ENCODE peak calls at places on chromosome 11, in nine cellular contexts. Z, D, G, N, U, E, L, A and P are unnamed samples. For H3K36me3, the result is how much of the 10 kb centered on the place peaks cover.

GRCh38 chr11:2102132-2102882 is 36.9 kb downstream of the IGF2 start:
- DNase-seq in Z (no peak), D (no peak), G (no peak), N (peak), U (no peak), E (no peak), L (no peak), A (no peak), P (no peak)

GRCh38 chr11:36149538-36150242 is 139.5 kb downstream of the COMMD9 start:
- DNase-seq in Z (no peak), D (peak), G (no peak), N (peak), U (peak), E (no peak), L (peak), A (no peak), P (peak)

GRCh38 chr11:128468106-128468505 is 119.3 kb downstream of the ETS1 start:
- DNase-seq in Z (no peak), D (no peak), G (no peak), N (no peak), U (no peak), E (no peak), L (no peak), A (no peak), P (no peak)

GRCh38 chr11:78189851-78190250 is 1.1 kb downstream of the USP35 start:
- DNase-seq in Z (no peak), D (no peak), G (no peak), N (peak), U (no peak), E (no peak), L (peak), A (no peak), P (no peak)

GRCh38 chr11:5280582-5281102 is 10.9 kb upstream of the HBE1 start:
- DNase-seq in Z (no peak), D (no peak), G (no peak), N (no peak), U (no peak), E (peak), L (peak), A (no peak), P (peak)

GRCh38 chr11:77223797-77224196 is 77.7 kb downstream of the GDPD4 start:
- DNase-seq in Z (no peak), D (no peak), G (no peak), N (no peak), U (no peak), E (no peak), L (no peak), A (no peak), P (no peak)

GRCh38 chr11:2579315-2580060 is 120.3 kb downstream of the KCNQ1OT1 start:
- DNase-seq in Z (peak), D (peak), G (no peak), N (peak), U (peak), E (peak), L (peak), A (no peak), P (no peak)

GRCh38 chr11:64331569-64332371 is 8.2 kb upstream of the CCDC88B start:
- DNase-seq in Z (no peak), D (peak), G (peak), N (peak), U (peak), E (peak), L (no peak), A (peak), P (peak)

GRCh38 chr11:3796796-3797328 is 492 bp downstream of the NUP98 start:
- DNase-seq in Z (no peak), D (no peak), G (no peak), N (no peak), U (no peak), E (no peak), L (no peak), A (no peak), P (peak)

GRCh38 chr11:83054904-83055380 is 16.8 kb downstream of the RAB30 start:
- DNase-seq in Z (no peak), D (no peak), G (no peak), N (no peak), U (no peak), E (no peak), L (no peak), A (no peak), P (no peak)

GRCh38 chr11:103798029-103798428 is 238.4 kb upstream of the DDI1 start:
- DNase-seq in Z (no peak), D (no peak), G (no peak), N (no peak), U (no peak), E (no peak), L (no peak), A (no peak), P (no peak)

GRCh38 chr11:111185259-111185658 is 60.3 kb upstream of the POU2AF2 start:
- DNase-seq in Z (no peak), D (no peak), G (no peak), N (no peak), U (no peak), E (no peak), L (no peak), A (no peak), P (no peak)

GRCh38 chr11:19628018-19628417 is 84.6 kb upstream of the NAV2 start:
- DNase-seq in Z (peak), D (peak), G (no peak), N (peak), U (no peak), E (no peak), L (peak), A (no peak), P (peak)

GRCh38 chr11:76380161-76380976 is 563 bp downstream of the THAP12 start:
- DNase-seq in Z (no peak), D (peak), G (peak), N (peak), U (no peak), E (peak), L (peak), A (peak), P (no peak)

GRCh38 chr11:123590296-123590912 is 64.0 kb downstream of the SCN3B start:
- DNase-seq in Z (no peak), D (peak), G (no peak), N (no peak), U (peak), E (no peak), L (no peak), A (no peak), P (no peak)

GRCh38 chr11:7548659-7549283 is 35.0 kb downstream of the PPFIBP2 start:
- DNase-seq in Z (no peak), D (no peak), G (no peak), N (no peak), U (no peak), E (peak), L (no peak), A (no peak), P (no peak)

GRCh38 chr11:14320020-14320419 is 39.0 kb downstream of the RRAS2 start:
- DNase-seq in Z (no peak), D (no peak), G (peak), N (no peak), U (no peak), E (peak), L (no peak), A (peak), P (no peak)

GRCh38 chr11:58580311-58580710 is 1.4 kb downstream of the ZFP91 start:
- DNase-seq in Z (no peak), D (no peak), G (no peak), N (no peak), U (no peak), E (no peak), L (no peak), A (no peak), P (no peak)

GRCh38 chr11:62671604-62672528 is at the start of the genes LBHD1 and UQCC3:
- DNase-seq in Z (peak), D (peak), G (peak), N (peak), U (peak), E (peak), L (peak), A (peak), P (peak)

GRCh38 chr11:128862913-128863660 is 4.0 kb downstream of the KCNJ1 start:
- DNase-seq in Z (no peak), D (no peak), G (no peak), N (no peak), U (no peak), E (no peak), L (no peak), A (no peak), P (no peak)

GRCh38 chr11:63641727-63642126 is 27.5 kb upstream of the PLAAT3 start:
- DNase-seq in Z (no peak), D (no peak), G (no peak), N (no peak), U (no peak), E (no peak), L (no peak), A (no peak), P (no peak)

GRCh38 chr11:69775163-69775755 is at the start of gene FGF4:
- DNase-seq in Z (no peak), D (no peak), G (no peak), N (no peak), U (no peak), E (no peak), L (no peak), A (no peak), P (no peak)

GRCh38 chr11:105168457-105168856 is 28.9 kb upstream of the CARD18 start:
- DNase-seq in Z (no peak), D (no peak), G (no peak), N (no peak), U (no peak), E (no peak), L (no peak), A (no peak), P (no peak)

GRCh38 chr11:83816572-83817187 is 530.5 kb upstream of the CCDC90B start:
- DNase-seq in Z (no peak), D (no peak), G (no peak), N (no peak), U (no peak), E (no peak), L (no peak), A (no peak), P (no peak)

GRCh38 chr11:80719292-80719646 is 1278.4 kb upstream of the TENM4 start:
- DNase-seq in Z (no peak), D (no peak), G (no peak), N (no peak), U (no peak), E (no peak), L (no peak), A (no peak), P (no peak)

GRCh38 chr11:41660585-41660984 is 201.1 kb upstream of the LRRC4C start:
- DNase-seq in Z (no peak), D (no peak), G (no peak), N (no peak), U (no peak), E (no peak), L (no peak), A (no peak), P (no peak)

GRCh38 chr11:73792584-73792983 is 4.9 kb downstream of the MRPL48 start:
- DNase-seq in Z (no peak), D (no peak), G (no peak), N (no peak), U (no peak), E (no peak), L (no peak), A (no peak), P (no peak)

GRCh38 chr11:65452806-65453490 is 30.4 kb downstream of the NEAT1 start:
- DNase-seq in Z (peak), D (peak), G (no peak), N (no peak), U (no peak), E (no peak), L (peak), A (no peak), P (no peak)

GRCh38 chr11:126442523-126442922 is 87.0 kb downstream of the ST3GAL4 start:
- DNase-seq in Z (no peak), D (no peak), G (no peak), N (no peak), U (no peak), E (no peak), L (no peak), A (no peak), P (no peak)

GRCh38 chr11:126440276-126440675 is 84.8 kb downstream of the ST3GAL4 start:
- DNase-seq in Z (no peak), D (no peak), G (no peak), N (no peak), U (no peak), E (no peak), L (no peak), A (no peak), P (no peak)

GRCh38 chr11:126438691-126439090 is 83.2 kb downstream of the ST3GAL4 start:
- DNase-seq in Z (no peak), D (no peak), G (no peak), N (no peak), U (no peak), E (no peak), L (no peak), A (no peak), P (no peak)

GRCh38 chr11:126443120-126443519 is 87.6 kb downstream of the ST3GAL4 start:
- DNase-seq in Z (no peak), D (no peak), G (no peak), N (no peak), U (no peak), E (no peak), L (no peak), A (no peak), P (no peak)

DNA sequence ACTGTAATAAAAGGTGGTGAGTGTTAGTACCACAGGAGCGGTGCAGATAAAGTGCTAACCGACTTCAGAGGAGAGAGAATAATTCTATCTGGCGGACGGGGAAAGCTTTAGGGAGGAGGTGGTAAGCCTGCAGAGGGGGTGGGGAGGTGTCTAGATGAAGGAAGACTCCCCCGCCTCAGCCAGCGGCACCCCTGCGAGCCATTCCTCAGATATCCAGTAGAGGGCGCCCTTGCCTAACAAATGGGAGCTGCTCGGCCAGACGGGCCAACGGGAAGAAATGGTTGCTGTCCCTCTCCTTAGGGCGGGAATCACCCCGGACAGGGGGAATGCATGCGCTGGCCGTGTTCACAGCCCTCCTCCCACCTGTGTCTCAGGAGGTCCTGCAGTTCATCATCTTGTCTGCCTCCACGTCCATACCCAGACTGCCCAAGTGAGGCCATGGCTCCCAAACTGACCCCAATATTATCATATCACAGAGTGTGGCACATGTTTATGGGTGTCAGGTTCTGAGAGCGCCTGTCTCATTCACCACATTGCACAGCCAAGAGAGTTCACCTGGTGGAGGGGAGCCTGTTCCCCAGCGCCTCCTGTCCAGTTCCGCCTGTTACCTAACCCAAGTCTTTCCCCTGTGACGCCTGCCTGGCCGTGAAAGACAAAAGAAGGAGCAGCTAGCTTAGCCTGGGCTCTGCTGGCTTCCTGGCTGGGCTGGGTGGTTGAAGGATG is 85.5 kb downstream of the ST3GAL4 start:
- DNase-seq in Z (peak), D (peak), G (peak), N (peak), U (peak), E (peak), L (peak), A (peak), P (peak)
- H3K27ac ChIP-seq in Z (no peak), D (no peak), G (no peak), N (no peak), U (no peak), E (no peak), L (no peak), A (no peak), P (no peak)

GRCh38 chr11:28099715-28100114 is 8.2 kb downstream of the KIF18A start:
- DNase-seq in Z (no peak), D (no peak), G (no peak), N (no peak), U (no peak), E (no peak), L (no peak), A (no peak), P (no peak)
- H3K4me3 ChIP-seq in Z (no peak), D (no peak), G (no peak), N (no peak), U (no peak), E (no peak), L (no peak), A (no peak), P (no peak)

GRCh38 chr11:908273-908672 is 2.3 kb downstream of the CHID1 start:
- DNase-seq in Z (no peak), D (no peak), G (no peak), N (no peak), U (no peak), E (no peak), L (no peak), A (no peak), P (no peak)
- H3K36me3 ChIP-seq in Z (under half), D (under half), G (under half), N (under half), U (under half), E (under half), L (under half), A (under half), P (under half)

GRCh38 chr11:119808431-119809185 is 79.6 kb upstream of the NECTIN1 start:
- DNase-seq in Z (no peak), D (no peak), G (no peak), N (no peak), U (no peak), E (no peak), L (no peak), A (no peak), P (no peak)

GRCh38 chr11:119809346-119809745 is 80.3 kb upstream of the NECTIN1 start:
- DNase-seq in Z (no peak), D (no peak), G (no peak), N (no peak), U (no peak), E (no peak), L (no peak), A (no peak), P (no peak)

GRCh38 chr11:119807402-119807801 is 78.4 kb upstream of the NECTIN1 start:
- DNase-seq in Z (no peak), D (no peak), G (no peak), N (no peak), U (no peak), E (no peak), L (no peak), A (no peak), P (no peak)

GRCh38 chr11:119806064-119806915 is 77.3 kb upstream of the NECTIN1 start:
- DNase-seq in Z (no peak), D (no peak), G (no peak), N (no peak), U (no peak), E (no peak), L (no peak), A (no peak), P (no peak)

GRCh38 chr11:119807841-119808240 is 78.8 kb upstream of the NECTIN1 start:
- DNase-seq in Z (no peak), D (no peak), G (no peak), N (no peak), U (no peak), E (no peak), L (no peak), A (no peak), P (no peak)
- H3K27ac ChIP-seq in Z (no peak), D (no peak), G (no peak), N (no peak), U (no peak), E (no peak), L (no peak), A (no peak), P (no peak)

DNA sequence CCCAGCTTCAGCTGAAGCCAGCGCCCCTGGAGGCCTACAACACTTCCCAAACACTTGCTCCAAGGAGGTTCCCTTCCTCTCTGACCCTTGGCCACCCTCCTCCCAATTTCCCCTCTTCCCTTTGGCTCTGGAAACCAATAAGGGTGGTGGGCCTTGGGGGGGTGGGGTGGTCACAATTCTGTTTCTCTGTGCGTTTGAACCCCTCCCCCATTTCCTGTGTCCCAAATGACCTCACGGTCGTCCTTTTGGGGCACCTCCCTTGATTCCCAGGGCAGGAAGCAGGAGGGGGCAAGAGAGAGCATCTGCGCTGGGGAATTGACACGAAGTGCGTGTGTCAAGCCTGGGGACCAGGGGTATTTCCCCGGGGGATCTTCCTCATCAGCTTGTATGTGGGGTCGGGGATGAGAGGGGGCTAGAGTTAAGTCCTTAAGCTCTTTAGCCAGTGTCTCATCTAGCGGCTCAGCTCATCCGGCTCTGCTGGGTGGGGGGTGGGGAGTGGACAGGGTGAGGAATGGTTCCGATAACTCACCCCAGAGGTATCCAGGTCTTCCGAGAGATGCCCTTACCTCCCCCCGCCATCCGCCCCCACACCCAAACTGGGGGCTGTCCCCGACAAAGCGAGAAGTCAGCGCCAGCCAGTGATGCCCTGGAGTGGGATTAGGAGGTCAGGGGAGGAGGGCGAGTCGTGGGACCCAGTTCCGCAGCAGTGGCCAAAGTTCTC is 629 bp downstream of the ESAM start:
- DNase-seq in Z (no peak), D (no peak), G (no peak), N (no peak), U (no peak), E (no peak), L (no peak), A (no peak), P (no peak)
- H3K4me3 ChIP-seq in Z (peak), D (peak), G (peak), N (peak), U (no peak), E (peak), L (peak), A (peak), P (peak)